ENCODE peak calls at places on chromosome 12, in seven cellular contexts. One of them, this sample, is unnamed.

GRCh38 chr12:93802698-93803097 is 125.5 kb downstream of the CRADD start:
- DNase-seq in stimulated activated CD4-positive, alpha-beta T cell treated with anti-CD3 and anti-CD28 coated beads, Interleukin-4, amount 100 ng/mL, for 4 hours: no peak
- DNase-seq in thyroid gland: no peak
- DNase-seq in germinal center: no peak
- DNase-seq in activated gamma-delta T cell treated with Interleukin-2 at 50 U/mL for 16 hours: no peak
- DNase-seq in RPMI7951: no peak
- DNase-seq in GM23248: peak
- DNase-seq in this sample: no peak

GRCh38 chr12:27898022-27898421 is 74.5 kb downstream of the PTHLH start:
- DNase-seq in activated gamma-delta T cell treated with Interleukin-2 at 50 U/mL for 16 hours: no peak
- DNase-seq in thyroid gland: no peak
- DNase-seq in germinal center: no peak
- DNase-seq in GM23248: peak
- DNase-seq in stimulated activated CD4-positive, alpha-beta T cell treated with anti-CD3 and anti-CD28 coated beads, Interleukin-4, amount 100 ng/mL, for 4 hours: no peak
- DNase-seq in RPMI7951: no peak
- DNase-seq in this sample: no peak

GRCh38 chr12:95629392-95629791 is 78.1 kb upstream of the USP44 start:
- DNase-seq in stimulated activated CD4-positive, alpha-beta T cell treated with anti-CD3 and anti-CD28 coated beads, Interleukin-4, amount 100 ng/mL, for 4 hours: no peak
- DNase-seq in activated gamma-delta T cell treated with Interleukin-2 at 50 U/mL for 16 hours: no peak
- DNase-seq in thyroid gland: no peak
- DNase-seq in RPMI7951: no peak
- DNase-seq in germinal center: no peak
- DNase-seq in GM23248: no peak
- DNase-seq in this sample: no peak

GRCh38 chr12:27332407-27333310 is at the start of gene BMAL2:
- DNase-seq in GM23248: peak
- DNase-seq in stimulated activated CD4-positive, alpha-beta T cell treated with anti-CD3 and anti-CD28 coated beads, Interleukin-4, amount 100 ng/mL, for 4 hours: peak
- DNase-seq in germinal center: peak
- DNase-seq in RPMI7951: peak
- DNase-seq in activated gamma-delta T cell treated with Interleukin-2 at 50 U/mL for 16 hours: peak
- DNase-seq in thyroid gland: peak
- DNase-seq in this sample: peak

GRCh38 chr12:45745861-45746277 is 16.4 kb downstream of the ARID2 start:
- DNase-seq in activated gamma-delta T cell treated with Interleukin-2 at 50 U/mL for 16 hours: no peak
- DNase-seq in RPMI7951: peak
- DNase-seq in GM23248: peak
- DNase-seq in germinal center: peak
- DNase-seq in stimulated activated CD4-positive, alpha-beta T cell treated with anti-CD3 and anti-CD28 coated beads, Interleukin-4, amount 100 ng/mL, for 4 hours: no peak
- DNase-seq in thyroid gland: no peak
- DNase-seq in this sample: peak

GRCh38 chr12:7498832-7499231 is 4.7 kb downstream of the CD163 start:
- DNase-seq in stimulated activated CD4-positive, alpha-beta T cell treated with anti-CD3 and anti-CD28 coated beads, Interleukin-4, amount 100 ng/mL, for 4 hours: no peak
- DNase-seq in RPMI7951: peak
- DNase-seq in GM23248: peak
- DNase-seq in activated gamma-delta T cell treated with Interleukin-2 at 50 U/mL for 16 hours: no peak
- DNase-seq in germinal center: no peak
- DNase-seq in thyroid gland: no peak
- DNase-seq in this sample: no peak

GRCh38 chr12:5204831-5205230 is 161.2 kb downstream of the KCNA5 start:
- DNase-seq in GM23248: no peak
- DNase-seq in thyroid gland: no peak
- DNase-seq in RPMI7951: no peak
- DNase-seq in stimulated activated CD4-positive, alpha-beta T cell treated with anti-CD3 and anti-CD28 coated beads, Interleukin-4, amount 100 ng/mL, for 4 hours: no peak
- DNase-seq in activated gamma-delta T cell treated with Interleukin-2 at 50 U/mL for 16 hours: no peak
- DNase-seq in germinal center: no peak
- DNase-seq in this sample: no peak

GRCh38 chr12:103858953-103859601 is 18.0 kb upstream of the NT5DC3 start:
- DNase-seq in stimulated activated CD4-positive, alpha-beta T cell treated with anti-CD3 and anti-CD28 coated beads, Interleukin-4, amount 100 ng/mL, for 4 hours: no peak
- DNase-seq in germinal center: no peak
- DNase-seq in RPMI7951: peak
- DNase-seq in GM23248: peak
- DNase-seq in thyroid gland: peak
- DNase-seq in activated gamma-delta T cell treated with Interleukin-2 at 50 U/mL for 16 hours: no peak
- DNase-seq in this sample: no peak

GRCh38 chr12:110821917-110822316 is 24.9 kb upstream of the CCDC63 start:
- DNase-seq in thyroid gland: no peak
- DNase-seq in stimulated activated CD4-positive, alpha-beta T cell treated with anti-CD3 and anti-CD28 coated beads, Interleukin-4, amount 100 ng/mL, for 4 hours: no peak
- DNase-seq in RPMI7951: no peak
- DNase-seq in germinal center: no peak
- DNase-seq in activated gamma-delta T cell treated with Interleukin-2 at 50 U/mL for 16 hours: no peak
- DNase-seq in GM23248: no peak
- DNase-seq in this sample: no peak

GRCh38 chr12:49331360-49332222 is 5.4 kb downstream of the C1QL4 start:
- DNase-seq in germinal center: no peak
- DNase-seq in RPMI7951: peak
- DNase-seq in stimulated activated CD4-positive, alpha-beta T cell treated with anti-CD3 and anti-CD28 coated beads, Interleukin-4, amount 100 ng/mL, for 4 hours: no peak
- DNase-seq in activated gamma-delta T cell treated with Interleukin-2 at 50 U/mL for 16 hours: no peak
- DNase-seq in GM23248: peak
- DNase-seq in thyroid gland: peak
- DNase-seq in this sample: peak

GRCh38 chr12:47802312-47802711 is 17.4 kb downstream of the HDAC7 start:
- DNase-seq in RPMI7951: peak
- DNase-seq in GM23248: peak
- DNase-seq in stimulated activated CD4-positive, alpha-beta T cell treated with anti-CD3 and anti-CD28 coated beads, Interleukin-4, amount 100 ng/mL, for 4 hours: no peak
- DNase-seq in germinal center: no peak
- DNase-seq in thyroid gland: no peak
- DNase-seq in activated gamma-delta T cell treated with Interleukin-2 at 50 U/mL for 16 hours: no peak
- DNase-seq in this sample: no peak

GRCh38 chr12:1808036-1808797 is 12.1 kb upstream of the LRTM2 start:
- DNase-seq in GM23248: no peak
- DNase-seq in stimulated activated CD4-positive, alpha-beta T cell treated with anti-CD3 and anti-CD28 coated beads, Interleukin-4, amount 100 ng/mL, for 4 hours: no peak
- DNase-seq in thyroid gland: no peak
- DNase-seq in RPMI7951: no peak
- DNase-seq in germinal center: no peak
- DNase-seq in activated gamma-delta T cell treated with Interleukin-2 at 50 U/mL for 16 hours: no peak
- DNase-seq in this sample: no peak

GRCh38 chr12:121573949-121574520 is 6.8 kb downstream of the KDM2B start:
- DNase-seq in thyroid gland: no peak
- DNase-seq in activated gamma-delta T cell treated with Interleukin-2 at 50 U/mL for 16 hours: no peak
- DNase-seq in GM23248: no peak
- DNase-seq in stimulated activated CD4-positive, alpha-beta T cell treated with anti-CD3 and anti-CD28 coated beads, Interleukin-4, amount 100 ng/mL, for 4 hours: no peak
- DNase-seq in RPMI7951: no peak
- DNase-seq in germinal center: no peak
- DNase-seq in this sample: no peak

GRCh38 chr12:2691001-2691339 is 103.8 kb upstream of the FKBP4 start:
- DNase-seq in germinal center: peak
- DNase-seq in thyroid gland: peak
- DNase-seq in activated gamma-delta T cell treated with Interleukin-2 at 50 U/mL for 16 hours: peak
- DNase-seq in GM23248: no peak
- DNase-seq in RPMI7951: peak
- DNase-seq in stimulated activated CD4-positive, alpha-beta T cell treated with anti-CD3 and anti-CD28 coated beads, Interleukin-4, amount 100 ng/mL, for 4 hours: peak
- DNase-seq in this sample: peak

GRCh38 chr12:7125632-7126227 is 3.0 kb downstream of the RBP5 start:
- DNase-seq in activated gamma-delta T cell treated with Interleukin-2 at 50 U/mL for 16 hours: no peak
- DNase-seq in thyroid gland: no peak
- DNase-seq in RPMI7951: no peak
- DNase-seq in stimulated activated CD4-positive, alpha-beta T cell treated with anti-CD3 and anti-CD28 coated beads, Interleukin-4, amount 100 ng/mL, for 4 hours: no peak
- DNase-seq in GM23248: no peak
- DNase-seq in germinal center: no peak
- DNase-seq in this sample: no peak

GRCh38 chr12:39145175-39145999 is 240.0 kb upstream of the CPNE8 start:
- DNase-seq in RPMI7951: no peak
- DNase-seq in thyroid gland: peak
- DNase-seq in stimulated activated CD4-positive, alpha-beta T cell treated with anti-CD3 and anti-CD28 coated beads, Interleukin-4, amount 100 ng/mL, for 4 hours: peak
- DNase-seq in GM23248: peak
- DNase-seq in activated gamma-delta T cell treated with Interleukin-2 at 50 U/mL for 16 hours: no peak
- DNase-seq in germinal center: peak
- DNase-seq in this sample: no peak

GRCh38 chr12:112103758-112104504 is 4.7 kb downstream of the NAA25 start:
- DNase-seq in RPMI7951: no peak
- DNase-seq in germinal center: no peak
- DNase-seq in stimulated activated CD4-positive, alpha-beta T cell treated with anti-CD3 and anti-CD28 coated beads, Interleukin-4, amount 100 ng/mL, for 4 hours: no peak
- DNase-seq in activated gamma-delta T cell treated with Interleukin-2 at 50 U/mL for 16 hours: no peak
- DNase-seq in GM23248: no peak
- DNase-seq in thyroid gland: no peak
- DNase-seq in this sample: no peak

GRCh38 chr12:95446511-95446910 is 27.4 kb upstream of the METAP2 start:
- DNase-seq in stimulated activated CD4-positive, alpha-beta T cell treated with anti-CD3 and anti-CD28 coated beads, Interleukin-4, amount 100 ng/mL, for 4 hours: no peak
- DNase-seq in GM23248: no peak
- DNase-seq in thyroid gland: peak
- DNase-seq in RPMI7951: no peak
- DNase-seq in activated gamma-delta T cell treated with Interleukin-2 at 50 U/mL for 16 hours: no peak
- DNase-seq in germinal center: no peak
- DNase-seq in this sample: no peak

GRCh38 chr12:92340441-92341332 is 195.0 kb upstream of the BTG1 start:
- DNase-seq in activated gamma-delta T cell treated with Interleukin-2 at 50 U/mL for 16 hours: no peak
- DNase-seq in stimulated activated CD4-positive, alpha-beta T cell treated with anti-CD3 and anti-CD28 coated beads, Interleukin-4, amount 100 ng/mL, for 4 hours: no peak
- DNase-seq in RPMI7951: no peak
- DNase-seq in GM23248: no peak
- DNase-seq in germinal center: no peak
- DNase-seq in thyroid gland: no peak
- DNase-seq in this sample: no peak

GRCh38 chr12:49369723-49370145 is 2.5 kb downstream of the SPATS2 start:
- DNase-seq in activated gamma-delta T cell treated with Interleukin-2 at 50 U/mL for 16 hours: no peak
- DNase-seq in stimulated activated CD4-positive, alpha-beta T cell treated with anti-CD3 and anti-CD28 coated beads, Interleukin-4, amount 100 ng/mL, for 4 hours: no peak
- DNase-seq in RPMI7951: peak
- DNase-seq in thyroid gland: peak
- DNase-seq in GM23248: peak
- DNase-seq in germinal center: peak
- DNase-seq in this sample: no peak

GRCh38 chr12:65603428-65604351 is 220.6 kb upstream of the HMGA2 start:
- DNase-seq in thyroid gland: peak
- DNase-seq in activated gamma-delta T cell treated with Interleukin-2 at 50 U/mL for 16 hours: no peak
- DNase-seq in RPMI7951: peak
- DNase-seq in GM23248: peak
- DNase-seq in germinal center: no peak
- DNase-seq in stimulated activated CD4-positive, alpha-beta T cell treated with anti-CD3 and anti-CD28 coated beads, Interleukin-4, amount 100 ng/mL, for 4 hours: no peak
- DNase-seq in this sample: no peak

GRCh38 chr12:101566318-101566717 is 28.5 kb upstream of the MYBPC1 start:
- DNase-seq in RPMI7951: no peak
- DNase-seq in thyroid gland: no peak
- DNase-seq in activated gamma-delta T cell treated with Interleukin-2 at 50 U/mL for 16 hours: no peak
- DNase-seq in GM23248: no peak
- DNase-seq in germinal center: no peak
- DNase-seq in stimulated activated CD4-positive, alpha-beta T cell treated with anti-CD3 and anti-CD28 coated beads, Interleukin-4, amount 100 ng/mL, for 4 hours: no peak
- DNase-seq in this sample: no peak

GRCh38 chr12:42234970-42235369 is 3.1 kb downstream of the YAF2 start:
- DNase-seq in stimulated activated CD4-positive, alpha-beta T cell treated with anti-CD3 and anti-CD28 coated beads, Interleukin-4, amount 100 ng/mL, for 4 hours: no peak
- DNase-seq in thyroid gland: no peak
- DNase-seq in germinal center: no peak
- DNase-seq in activated gamma-delta T cell treated with Interleukin-2 at 50 U/mL for 16 hours: no peak
- DNase-seq in GM23248: peak
- DNase-seq in RPMI7951: no peak
- DNase-seq in this sample: no peak

GRCh38 chr12:130702966-130703732 is 12.9 kb downstream of the RIMBP2 start:
- DNase-seq in GM23248: no peak
- DNase-seq in RPMI7951: no peak
- DNase-seq in thyroid gland: no peak
- DNase-seq in stimulated activated CD4-positive, alpha-beta T cell treated with anti-CD3 and anti-CD28 coated beads, Interleukin-4, amount 100 ng/mL, for 4 hours: no peak
- DNase-seq in germinal center: no peak
- DNase-seq in activated gamma-delta T cell treated with Interleukin-2 at 50 U/mL for 16 hours: no peak
- DNase-seq in this sample: no peak

This sample was measured in B cell.